ENCODE peak calls at places on chromosomes 13 and 19, in six cellular contexts. O, L, A, B, T and M are unnamed samples.

GRCh38 chr13:112742583-112742982 is 52.7 kb downstream of the ATP11A start:
- DNase-seq in O (no peak), L (no peak), A (no peak), B (no peak), T (no peak), M (no peak)

GRCh38 chr19:17938092-17938845 is 5.5 kb downstream of the CCDC124 start:
- DNase-seq in O (peak; percentile 89), L (peak; percentile 91), A (peak; percentile 84), B (peak; percentile 76), T (peak; percentile 77), M (peak; percentile 96)

GRCh38 chr19:46480409-46480808 is 9.0 kb upstream of the PNMA8A start:
- DNase-seq in O (no peak), L (no peak), A (no peak), B (no peak), T (peak; percentile 68), M (no peak)

GRCh38 chr13:59126474-59126873 is 1037.3 kb downstream of the DIAPH3 start:
- DNase-seq in O (no peak), L (no peak), A (no peak), B (no peak), T (no peak), M (no peak)

GRCh38 chr13:32035701-32036100 is 4.1 kb downstream of the FRY start:
- DNase-seq in O (no peak), L (no peak), A (no peak), B (no peak), T (no peak), M (no peak)

GRCh38 chr19:15300533-15301194 is 31.7 kb downstream of the BRD4 start:
- DNase-seq in O (no peak), L (no peak), A (no peak), B (no peak), T (no peak), M (no peak)

GRCh38 chr13:50319603-50320296 is 304.5 kb downstream of the KCNRG start:
- DNase-seq in O (no peak), L (no peak), A (no peak), B (no peak), T (no peak), M (no peak)

GRCh38 chr13:51867062-51867461 is 5.3 kb downstream of the CCDC70 start:
- DNase-seq in O (no peak), L (no peak), A (no peak), B (no peak), T (no peak), M (no peak)

GRCh38 chr13:67772807-67773453 is 542.8 kb upstream of the PCDH9 start:
- DNase-seq in O (no peak), L (no peak), A (no peak), B (peak; percentile 9), T (no peak), M (no peak)

GRCh38 chr19:7852851-7853759 is 21.1 kb downstream of the PRR36 start:
- DNase-seq in O (no peak), L (peak; percentile 95), A (peak; percentile 86), B (peak; percentile 54), T (peak; percentile 85), M (peak; percentile 99)

GRCh38 chr13:90956036-90956435 is 391.5 kb upstream of the MIR17HG start:
- DNase-seq in O (no peak), L (no peak), A (no peak), B (no peak), T (peak; percentile 48), M (no peak)

GRCh38 chr13:113033054-113033453 is 64.0 kb downstream of the MCF2L start:
- DNase-seq in O (no peak), L (no peak), A (no peak), B (no peak), T (no peak), M (no peak)

GRCh38 chr13:113005076-113005865 is 36.3 kb downstream of the MCF2L start:
- DNase-seq in O (no peak), L (no peak), A (no peak), B (no peak), T (no peak), M (no peak)

GRCh38 chr13:31012285-31013024 is 80.0 kb downstream of the TEX26 start:
- DNase-seq in O (no peak), L (no peak), A (no peak), B (no peak), T (peak; percentile 17), M (no peak)

GRCh38 chr13:28819748-28820098 is 416 bp upstream of the MTUS2 start:
- DNase-seq in O (no peak), L (peak; percentile 88), A (peak; percentile 81), B (peak; percentile 69), T (peak; percentile 86), M (peak; percentile 38)

GRCh38 chr13:60514891-60515290 is 117.9 kb downstream of the TDRD3 start:
- DNase-seq in O (no peak), L (no peak), A (no peak), B (no peak), T (no peak), M (no peak)

GRCh38 chr13:59519776-59520175 is 644.0 kb downstream of the DIAPH3 start:
- DNase-seq in O (no peak), L (no peak), A (no peak), B (no peak), T (no peak), M (no peak)

DNA sequence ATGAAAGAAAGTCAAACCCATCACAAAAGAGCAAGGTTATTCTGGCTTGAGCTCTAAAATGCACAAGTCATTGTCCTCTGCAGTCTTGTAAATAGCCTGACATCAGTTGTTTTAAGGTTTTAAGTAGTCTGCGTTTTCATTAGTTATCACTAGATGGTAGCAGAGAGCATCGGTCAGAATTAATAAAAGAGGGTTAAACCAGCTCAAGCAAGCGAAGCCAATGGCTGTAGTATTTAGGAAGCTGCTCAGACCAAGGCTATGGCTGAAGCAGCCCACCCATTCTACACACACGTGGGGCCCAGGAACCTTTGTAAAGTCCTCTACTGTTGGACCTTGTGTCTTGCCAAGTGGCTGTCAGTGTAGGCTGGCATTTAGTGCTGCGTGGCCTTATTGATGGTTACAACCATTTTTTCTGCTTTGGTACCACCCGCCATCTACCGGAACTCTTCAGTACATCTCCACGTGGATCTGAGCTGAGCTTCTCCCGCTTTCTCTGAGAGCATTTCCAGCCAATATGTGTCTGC is 13.3 kb upstream of the ZNF57 start:
- DNase-seq in O (no peak), L (peak; percentile 75), A (no peak), B (no peak), T (peak; percentile 72), M (peak; percentile 67)
- TF ChIP-seq CTCF in O (peak; percentile 68), L (peak; percentile 58), A (peak; percentile 67), B (peak; percentile 78), T (peak; percentile 65), M (peak; percentile 78)

GRCh38 chr19:28544451-28545261 is 668.3 kb downstream of the UQCRFS1 start:
- DNase-seq in O (no peak), L (no peak), A (no peak), B (no peak), T (no peak), M (no peak)
- TF ChIP-seq CTCF in O (no peak), L (no peak), A (no peak), B (no peak), T (no peak), M (no peak)

DNA sequence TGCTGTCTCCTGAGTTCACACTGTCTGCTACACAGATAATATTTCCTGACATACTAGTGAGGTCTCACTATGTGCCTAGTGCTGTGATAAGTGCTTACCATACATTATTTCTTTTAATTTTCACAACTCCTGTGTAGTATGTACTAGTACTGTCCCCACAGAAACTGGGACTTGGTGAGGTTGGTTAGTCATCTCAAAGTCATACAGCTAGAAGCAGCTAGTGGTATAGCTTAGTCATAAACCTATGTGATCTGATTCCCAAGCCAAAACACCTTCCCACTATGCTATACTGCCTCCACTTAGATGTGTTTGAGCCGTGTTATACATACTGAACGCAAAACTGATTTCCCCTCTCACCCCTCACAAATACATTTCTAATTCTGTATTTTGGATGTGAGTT is 10.5 kb downstream of the MTMR6 start:
- DNase-seq in O (no peak), L (no peak), A (no peak), B (no peak), T (no peak), M (no peak)
- TF ChIP-seq CTCF in O (no peak), L (no peak), A (no peak), B (no peak), T (no peak), M (no peak)

DNA sequence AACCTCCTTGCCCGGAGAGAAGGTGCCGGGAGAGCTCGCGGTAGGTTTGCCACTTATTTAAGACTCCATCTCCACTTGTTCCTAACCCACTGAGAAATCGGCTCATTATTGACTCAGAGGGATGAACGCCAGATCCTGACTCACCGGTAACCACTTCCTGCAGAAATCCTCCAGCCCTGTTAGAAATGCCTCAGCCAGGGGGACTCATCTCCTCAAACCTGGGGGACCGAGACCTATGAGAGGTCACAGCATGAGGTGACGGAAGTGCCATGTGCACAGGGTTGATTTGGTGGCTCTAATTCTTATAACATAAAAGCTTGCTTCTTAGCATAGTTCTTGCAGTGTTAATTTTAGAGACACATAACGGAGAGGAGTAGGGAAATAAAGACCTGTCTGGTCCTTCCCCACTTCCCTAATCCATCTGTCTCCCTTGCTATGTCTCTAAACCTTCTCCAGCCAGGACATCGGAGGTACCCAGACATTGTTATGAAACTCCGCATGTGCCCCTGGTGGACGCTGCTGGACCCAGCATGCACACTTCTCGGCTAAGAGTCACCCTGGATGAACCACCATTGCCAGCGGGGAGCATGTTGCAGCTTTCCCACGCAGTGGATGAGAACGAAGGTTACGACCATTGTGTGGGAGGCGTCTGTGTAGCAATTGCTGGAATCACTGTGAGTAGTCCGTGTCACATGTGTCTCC is 158.9 kb downstream of the EFNB2 start:
- DNase-seq in O (no peak), L (no peak), A (no peak), B (no peak), T (no peak), M (no peak)
- TF ChIP-seq CTCF in O (peak; percentile 20), L (no peak), A (no peak), B (no peak), T (peak; percentile 44), M (no peak)

DNA sequence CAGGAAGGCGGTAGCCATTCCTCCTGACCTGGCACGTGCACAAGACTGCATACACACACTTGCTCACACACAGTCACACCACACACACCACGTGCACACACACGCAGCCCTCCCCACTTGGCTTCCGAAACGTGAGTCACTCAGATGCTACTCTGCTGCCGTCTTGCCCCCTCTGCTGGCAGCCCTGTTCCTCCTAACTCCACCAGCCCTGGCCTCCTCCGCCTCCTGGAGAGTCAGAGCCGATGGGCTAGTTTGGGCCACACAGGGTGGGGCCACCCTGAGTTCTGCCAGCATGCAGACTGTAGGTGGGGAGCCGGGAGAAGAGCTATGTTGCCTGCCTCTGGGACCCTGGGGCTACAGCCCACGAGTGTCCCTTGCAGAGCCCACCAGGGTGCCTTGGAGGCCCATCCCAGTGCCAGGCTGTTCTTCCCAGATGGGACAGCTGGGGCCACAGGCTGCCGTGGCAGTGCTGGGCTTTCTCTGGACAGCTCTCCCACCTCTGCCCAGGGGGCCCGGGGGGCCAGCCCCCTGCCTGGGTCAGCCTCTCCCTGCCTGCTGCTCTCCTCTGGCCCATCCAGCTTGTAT is 12.1 kb downstream of the PIN1 start:
- DNase-seq in O (peak; percentile 90), L (no peak), A (no peak), B (no peak), T (no peak), M (peak; percentile 70)
- TF ChIP-seq CTCF in O (peak; percentile 75), L (no peak), A (no peak), B (peak; percentile 34), T (peak; percentile 73), M (peak; percentile 59)